ENCODE peak calls at places on chromosome 9, in ten cellular contexts. One of them, this sample, is unnamed.

GRCh38 chr9:4105183-4105582 is 194.7 kb downstream of the GLIS3 start:
- DNase-seq in mesenchymal stem cell: no peak
- DNase-seq in heart right ventricle: no peak
- DNase-seq in pancreas: no peak
- DNase-seq in cardiac muscle cell: peak; percentile 54
- DNase-seq in left ventricle myocardium inferior: peak; percentile 26
- DNase-seq in astrocyte: no peak
- DNase-seq in body of pancreas: no peak
- DNase-seq in lower lobe of right lung: no peak
- DNase-seq in tibial nerve: no peak
- DNase-seq in this sample: no peak

GRCh38 chr9:3857673-3858072 is 331.9 kb upstream of the RFX3 start:
- DNase-seq in mesenchymal stem cell: peak; percentile 23
- DNase-seq in heart right ventricle: no peak
- DNase-seq in pancreas: no peak
- DNase-seq in cardiac muscle cell: no peak
- DNase-seq in left ventricle myocardium inferior: no peak
- DNase-seq in astrocyte: peak; percentile 75
- DNase-seq in body of pancreas: no peak
- DNase-seq in lower lobe of right lung: no peak
- DNase-seq in tibial nerve: no peak
- DNase-seq in this sample: no peak

GRCh38 chr9:76459691-76460635 is 981 bp downstream of the GCNT1 start:
- DNase-seq in mesenchymal stem cell: peak; percentile 73
- DNase-seq in heart right ventricle: peak; percentile 25
- DNase-seq in pancreas: peak; percentile 29
- DNase-seq in cardiac muscle cell: peak; percentile 67
- DNase-seq in left ventricle myocardium inferior: peak; percentile 24
- DNase-seq in astrocyte: peak; percentile 62
- DNase-seq in body of pancreas: peak; percentile 68
- DNase-seq in lower lobe of right lung: peak; percentile 59
- DNase-seq in tibial nerve: no peak
- DNase-seq in this sample: no peak

GRCh38 chr9:120999317-120999716 is 50.8 kb downstream of the C5 start:
- DNase-seq in mesenchymal stem cell: no peak
- DNase-seq in heart right ventricle: no peak
- DNase-seq in pancreas: no peak
- DNase-seq in cardiac muscle cell: no peak
- DNase-seq in left ventricle myocardium inferior: no peak
- DNase-seq in astrocyte: no peak
- DNase-seq in body of pancreas: no peak
- DNase-seq in lower lobe of right lung: no peak
- DNase-seq in tibial nerve: no peak
- DNase-seq in this sample: no peak

GRCh38 chr9:122366074-122366672 is 4.7 kb upstream of the PTGS1 start:
- DNase-seq in mesenchymal stem cell: no peak
- DNase-seq in heart right ventricle: no peak
- DNase-seq in pancreas: no peak
- DNase-seq in cardiac muscle cell: peak; percentile 80
- DNase-seq in left ventricle myocardium inferior: no peak
- DNase-seq in astrocyte: no peak
- DNase-seq in body of pancreas: no peak
- DNase-seq in lower lobe of right lung: no peak
- DNase-seq in tibial nerve: no peak
- DNase-seq in this sample: no peak

GRCh38 chr9:36319806-36320205 is 61.6 kb upstream of the GNE start:
- DNase-seq in mesenchymal stem cell: no peak
- DNase-seq in heart right ventricle: no peak
- DNase-seq in pancreas: peak; percentile 41
- DNase-seq in cardiac muscle cell: no peak
- DNase-seq in left ventricle myocardium inferior: no peak
- DNase-seq in astrocyte: no peak
- DNase-seq in body of pancreas: peak; percentile 60
- DNase-seq in lower lobe of right lung: peak; percentile 56
- DNase-seq in tibial nerve: no peak
- DNase-seq in this sample: no peak

GRCh38 chr9:137053944-137054931 is at the start of gene ENTPD2:
- DNase-seq in mesenchymal stem cell: no peak
- DNase-seq in heart right ventricle: peak; percentile 40
- DNase-seq in pancreas: peak; percentile 90
- DNase-seq in cardiac muscle cell: no peak
- DNase-seq in left ventricle myocardium inferior: no peak
- DNase-seq in astrocyte: no peak
- DNase-seq in body of pancreas: peak; percentile 89
- DNase-seq in lower lobe of right lung: peak; percentile 75
- DNase-seq in tibial nerve: no peak
- DNase-seq in this sample: no peak

GRCh38 chr9:124008307-124008854 is 3.2 kb upstream of the LHX2 start:
- DNase-seq in mesenchymal stem cell: no peak
- DNase-seq in heart right ventricle: no peak
- DNase-seq in pancreas: no peak
- DNase-seq in cardiac muscle cell: no peak
- DNase-seq in left ventricle myocardium inferior: no peak
- DNase-seq in astrocyte: no peak
- DNase-seq in body of pancreas: no peak
- DNase-seq in lower lobe of right lung: no peak
- DNase-seq in tibial nerve: no peak
- DNase-seq in this sample: no peak

GRCh38 chr9:14014744-14015143 is 299.2 kb downstream of the NFIB start:
- DNase-seq in mesenchymal stem cell: no peak
- DNase-seq in heart right ventricle: no peak
- DNase-seq in pancreas: no peak
- DNase-seq in cardiac muscle cell: no peak
- DNase-seq in left ventricle myocardium inferior: no peak
- DNase-seq in astrocyte: no peak
- DNase-seq in body of pancreas: no peak
- DNase-seq in lower lobe of right lung: no peak
- DNase-seq in tibial nerve: no peak
- DNase-seq in this sample: no peak

GRCh38 chr9:14014209-14014608 is 299.7 kb downstream of the NFIB start:
- DNase-seq in mesenchymal stem cell: no peak
- DNase-seq in heart right ventricle: no peak
- DNase-seq in pancreas: no peak
- DNase-seq in cardiac muscle cell: no peak
- DNase-seq in left ventricle myocardium inferior: no peak
- DNase-seq in astrocyte: no peak
- DNase-seq in body of pancreas: no peak
- DNase-seq in lower lobe of right lung: no peak
- DNase-seq in tibial nerve: no peak
- DNase-seq in this sample: no peak

GRCh38 chr9:14021871-14022525 is 291.9 kb downstream of the NFIB start:
- DNase-seq in mesenchymal stem cell: peak; percentile 63
- DNase-seq in heart right ventricle: no peak
- DNase-seq in pancreas: no peak
- DNase-seq in cardiac muscle cell: peak; percentile 80
- DNase-seq in left ventricle myocardium inferior: no peak
- DNase-seq in astrocyte: peak; percentile 75
- DNase-seq in body of pancreas: no peak
- DNase-seq in lower lobe of right lung: no peak
- DNase-seq in tibial nerve: no peak
- DNase-seq in this sample: no peak

GRCh38 chr9:14023285-14023684 is 290.7 kb downstream of the NFIB start:
- DNase-seq in mesenchymal stem cell: no peak
- DNase-seq in heart right ventricle: no peak
- DNase-seq in pancreas: no peak
- DNase-seq in cardiac muscle cell: no peak
- DNase-seq in left ventricle myocardium inferior: no peak
- DNase-seq in astrocyte: no peak
- DNase-seq in body of pancreas: no peak
- DNase-seq in lower lobe of right lung: no peak
- DNase-seq in tibial nerve: no peak
- DNase-seq in this sample: no peak

DNA sequence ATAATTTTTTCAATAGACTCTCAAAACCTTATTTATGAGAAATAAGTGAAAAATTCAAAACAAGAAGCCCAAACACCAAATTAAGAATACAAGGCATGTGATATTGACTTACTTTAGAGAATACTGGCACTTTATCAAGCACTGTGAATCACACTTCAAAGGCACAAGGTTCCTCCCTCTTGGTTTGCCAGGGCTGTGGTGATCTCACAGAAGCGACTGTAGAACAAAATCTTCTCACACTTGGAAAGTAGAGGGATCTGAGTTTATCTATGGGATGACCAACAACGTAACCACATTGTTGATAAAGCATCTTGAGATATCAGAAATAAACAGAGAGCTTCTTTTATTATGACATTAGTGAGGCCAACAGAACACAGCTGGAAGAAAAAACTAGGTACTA is 295.9 kb downstream of the NFIB start:
- DNase-seq in mesenchymal stem cell: peak; percentile 57
- DNase-seq in heart right ventricle: no peak
- DNase-seq in pancreas: no peak
- DNase-seq in cardiac muscle cell: peak; percentile 81
- DNase-seq in left ventricle myocardium inferior: no peak
- DNase-seq in astrocyte: peak; percentile 86
- DNase-seq in body of pancreas: no peak
- DNase-seq in lower lobe of right lung: no peak
- DNase-seq in tibial nerve: no peak
- DNase-seq in this sample: no peak
- H3K4me1 ChIP-seq in mesenchymal stem cell: no peaks in the 10 kb centered on the region
- H3K4me1 ChIP-seq in heart right ventricle: peaks cover 6% of the 10 kb centered on the region
- H3K4me1 ChIP-seq in pancreas: no peaks in the 10 kb centered on the region
- H3K4me1 ChIP-seq in cardiac muscle cell: peaks cover 9% of the 10 kb centered on the region
- H3K4me1 ChIP-seq in left ventricle myocardium inferior: peaks cover 50% of the 10 kb centered on the region
- H3K4me1 ChIP-seq in astrocyte: no peaks in the 10 kb centered on the region
- H3K4me1 ChIP-seq in body of pancreas: no peaks in the 10 kb centered on the region
- H3K4me1 ChIP-seq in lower lobe of right lung: no peaks in the 10 kb centered on the region
- H3K4me1 ChIP-seq in tibial nerve: peaks cover 10% of the 10 kb centered on the region
- H3K4me1 ChIP-seq in this sample: peaks cover 28% of the 10 kb centered on the region

GRCh38 chr9:87283585-87283984 is 214.1 kb upstream of the DAPK1 start:
- DNase-seq in mesenchymal stem cell: no peak
- DNase-seq in heart right ventricle: no peak
- DNase-seq in pancreas: no peak
- DNase-seq in cardiac muscle cell: no peak
- DNase-seq in left ventricle myocardium inferior: no peak
- DNase-seq in astrocyte: no peak
- DNase-seq in body of pancreas: peak; percentile 59
- DNase-seq in lower lobe of right lung: no peak
- DNase-seq in tibial nerve: no peak
- DNase-seq in this sample: no peak

GRCh38 chr9:87277346-87277745 is 220.3 kb upstream of the DAPK1 start:
- DNase-seq in mesenchymal stem cell: no peak
- DNase-seq in heart right ventricle: no peak
- DNase-seq in pancreas: no peak
- DNase-seq in cardiac muscle cell: no peak
- DNase-seq in left ventricle myocardium inferior: no peak
- DNase-seq in astrocyte: peak; percentile 12
- DNase-seq in body of pancreas: no peak
- DNase-seq in lower lobe of right lung: no peak
- DNase-seq in tibial nerve: no peak
- DNase-seq in this sample: no peak

GRCh38 chr9:87278971-87279731 is 218.5 kb upstream of the DAPK1 start:
- DNase-seq in mesenchymal stem cell: peak; percentile 39
- DNase-seq in heart right ventricle: no peak
- DNase-seq in pancreas: no peak
- DNase-seq in cardiac muscle cell: no peak
- DNase-seq in left ventricle myocardium inferior: no peak
- DNase-seq in astrocyte: peak; percentile 47
- DNase-seq in body of pancreas: no peak
- DNase-seq in lower lobe of right lung: no peak
- DNase-seq in tibial nerve: no peak
- DNase-seq in this sample: no peak

GRCh38 chr9:87282477-87282991 is 215.1 kb upstream of the DAPK1 start:
- DNase-seq in mesenchymal stem cell: no peak
- DNase-seq in heart right ventricle: no peak
- DNase-seq in pancreas: no peak
- DNase-seq in cardiac muscle cell: no peak
- DNase-seq in left ventricle myocardium inferior: no peak
- DNase-seq in astrocyte: no peak
- DNase-seq in body of pancreas: no peak
- DNase-seq in lower lobe of right lung: no peak
- DNase-seq in tibial nerve: no peak
- DNase-seq in this sample: no peak

DNA sequence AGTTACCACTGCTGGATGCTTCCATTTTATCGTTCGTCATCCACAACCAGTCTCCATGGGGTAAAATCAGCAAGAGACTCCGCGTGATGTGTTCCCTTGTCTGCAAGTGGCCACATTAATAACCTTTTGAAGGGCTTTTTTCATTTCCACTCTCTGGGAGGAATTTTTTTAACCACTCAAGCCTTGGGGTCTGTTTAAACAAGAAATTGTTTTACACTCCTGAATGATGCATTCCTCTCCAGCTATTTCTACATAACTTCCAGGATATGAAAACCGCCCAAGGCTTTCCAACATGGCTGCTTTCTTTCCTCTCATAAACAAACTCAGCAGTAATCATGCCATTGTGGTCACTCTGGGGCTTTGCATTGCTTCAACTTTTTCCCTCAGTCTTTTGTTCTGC is 217.2 kb upstream of the DAPK1 start:
- DNase-seq in mesenchymal stem cell: peak; percentile 95
- DNase-seq in heart right ventricle: no peak
- DNase-seq in pancreas: no peak
- DNase-seq in cardiac muscle cell: peak; percentile 36
- DNase-seq in left ventricle myocardium inferior: no peak
- DNase-seq in astrocyte: peak; percentile 96
- DNase-seq in body of pancreas: no peak
- DNase-seq in lower lobe of right lung: no peak
- DNase-seq in tibial nerve: no peak
- DNase-seq in this sample: no peak
- H3K4me1 ChIP-seq in mesenchymal stem cell: peaks cover 11% of the 10 kb centered on the region
- H3K4me1 ChIP-seq in heart right ventricle: peaks cover 6% of the 10 kb centered on the region
- H3K4me1 ChIP-seq in pancreas: no peaks in the 10 kb centered on the region
- H3K4me1 ChIP-seq in cardiac muscle cell: peaks cover 7% of the 10 kb centered on the region
- H3K4me1 ChIP-seq in left ventricle myocardium inferior: peaks cover 9% of the 10 kb centered on the region
- H3K4me1 ChIP-seq in astrocyte: peaks cover 28% of the 10 kb centered on the region
- H3K4me1 ChIP-seq in body of pancreas: peaks cover 7% of the 10 kb centered on the region
- H3K4me1 ChIP-seq in lower lobe of right lung: no peaks in the 10 kb centered on the region
- H3K4me1 ChIP-seq in tibial nerve: no peaks in the 10 kb centered on the region
- H3K4me1 ChIP-seq in this sample: no peaks in the 10 kb centered on the region

DNA sequence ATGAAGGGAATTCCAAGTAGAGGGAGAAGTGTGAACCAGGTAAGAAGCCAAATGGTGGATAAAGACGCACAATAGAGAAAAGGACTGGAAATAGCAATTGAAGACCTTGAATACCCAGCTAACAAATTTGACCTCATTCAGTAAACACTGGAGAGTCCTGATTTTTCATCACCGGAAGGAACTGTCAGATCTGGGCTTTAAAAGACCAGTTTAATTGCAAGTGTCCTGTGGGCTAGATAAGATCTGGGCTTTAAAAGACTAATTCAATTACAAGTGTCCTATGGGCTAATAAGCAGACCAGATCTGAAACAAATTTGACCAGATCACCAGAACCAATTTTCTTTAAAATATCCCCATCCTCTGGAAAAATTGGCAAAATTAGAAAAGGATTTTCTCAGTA is 380.0 kb downstream of the ACTL7B start:
- DNase-seq in mesenchymal stem cell: peak; percentile 55
- DNase-seq in heart right ventricle: no peak
- DNase-seq in pancreas: no peak
- DNase-seq in cardiac muscle cell: no peak
- DNase-seq in left ventricle myocardium inferior: no peak
- DNase-seq in astrocyte: no peak
- DNase-seq in body of pancreas: no peak
- DNase-seq in lower lobe of right lung: no peak
- DNase-seq in tibial nerve: no peak
- DNase-seq in this sample: no peak
- H3K4me1 ChIP-seq in mesenchymal stem cell: peaks cover 13% of the 10 kb centered on the region
- H3K4me1 ChIP-seq in heart right ventricle: peaks cover 16% of the 10 kb centered on the region
- H3K4me1 ChIP-seq in pancreas: no peaks in the 10 kb centered on the region
- H3K4me1 ChIP-seq in cardiac muscle cell: no peaks in the 10 kb centered on the region
- H3K4me1 ChIP-seq in left ventricle myocardium inferior: peaks cover 17% of the 10 kb centered on the region
- H3K4me1 ChIP-seq in astrocyte: peaks cover 48% of the 10 kb centered on the region
- H3K4me1 ChIP-seq in body of pancreas: no peaks in the 10 kb centered on the region
- H3K4me1 ChIP-seq in lower lobe of right lung: no peaks in the 10 kb centered on the region
- H3K4me1 ChIP-seq in tibial nerve: peaks cover 28% of the 10 kb centered on the region
- H3K4me1 ChIP-seq in this sample: peaks cover 53% of the 10 kb centered on the region

GRCh38 chr9:81600631-81601030 is 88.7 kb downstream of the TLE1 start:
- DNase-seq in mesenchymal stem cell: no peak
- DNase-seq in heart right ventricle: no peak
- DNase-seq in pancreas: no peak
- DNase-seq in cardiac muscle cell: no peak
- DNase-seq in left ventricle myocardium inferior: no peak
- DNase-seq in astrocyte: no peak
- DNase-seq in body of pancreas: no peak
- DNase-seq in lower lobe of right lung: no peak
- DNase-seq in tibial nerve: no peak
- DNase-seq in this sample: no peak
- H3K4me1 ChIP-seq in mesenchymal stem cell: peaks cover 15% of the 10 kb centered on the region
- H3K4me1 ChIP-seq in heart right ventricle: peaks cover 17% of the 10 kb centered on the region
- H3K4me1 ChIP-seq in pancreas: no peaks in the 10 kb centered on the region
- H3K4me1 ChIP-seq in cardiac muscle cell: no peaks in the 10 kb centered on the region
- H3K4me1 ChIP-seq in left ventricle myocardium inferior: peaks cover 49% of the 10 kb centered on the region
- H3K4me1 ChIP-seq in astrocyte: peaks cover 17% of the 10 kb centered on the region
- H3K4me1 ChIP-seq in body of pancreas: peaks cover 16% of the 10 kb centered on the region
- H3K4me1 ChIP-seq in lower lobe of right lung: peaks cover 11% of the 10 kb centered on the region
- H3K4me1 ChIP-seq in tibial nerve: peaks cover 49% of the 10 kb centered on the region
- H3K4me1 ChIP-seq in this sample: peaks cover 43% of the 10 kb centered on the region